ENCODE peak calls at places on chromosomes 2 and 18, in five cellular contexts. One of them, this sample, is unnamed.

GRCh38 chr2:122072666-122073065 is 317.2 kb downstream of the TSN start:
- DNase-seq in effector memory CD4-positive, alpha-beta T cell: no peak
- DNase-seq in fibroblast of lung: no peak
- DNase-seq in suprapubic skin: no peak
- DNase-seq in neuronal stem cell: no peak
- DNase-seq in this sample: no peak

GRCh38 chr2:191386938-191387536 is 141.8 kb downstream of the MYO1B start:
- DNase-seq in suprapubic skin: no peak
- DNase-seq in neuronal stem cell: no peak
- DNase-seq in fibroblast of lung: peak
- DNase-seq in effector memory CD4-positive, alpha-beta T cell: no peak
- DNase-seq in this sample: no peak

GRCh38 chr2:66463206-66463605 is 28.3 kb downstream of the MEIS1 start:
- DNase-seq in fibroblast of lung: no peak
- DNase-seq in suprapubic skin: no peak
- DNase-seq in effector memory CD4-positive, alpha-beta T cell: no peak
- DNase-seq in neuronal stem cell: no peak
- DNase-seq in this sample: no peak

GRCh38 chr2:239593965-239594771 is 193.3 kb upstream of the HDAC4 start:
- DNase-seq in fibroblast of lung: no peak
- DNase-seq in suprapubic skin: peak
- DNase-seq in neuronal stem cell: no peak
- DNase-seq in effector memory CD4-positive, alpha-beta T cell: no peak
- DNase-seq in this sample: peak

GRCh38 chr2:175414872-175415487 is 233.5 kb upstream of the ATP5MC3 start:
- DNase-seq in effector memory CD4-positive, alpha-beta T cell: no peak
- DNase-seq in suprapubic skin: peak
- DNase-seq in fibroblast of lung: peak
- DNase-seq in neuronal stem cell: peak
- DNase-seq in this sample: peak

GRCh38 chr2:38146302-38146916 is 70.5 kb upstream of the CYP1B1 start:
- DNase-seq in neuronal stem cell: no peak
- DNase-seq in fibroblast of lung: peak
- DNase-seq in effector memory CD4-positive, alpha-beta T cell: no peak
- DNase-seq in suprapubic skin: no peak
- DNase-seq in this sample: no peak

GRCh38 chr2:152766908-152767307 is 48.5 kb downstream of the ARL6IP6 start:
- DNase-seq in neuronal stem cell: no peak
- DNase-seq in fibroblast of lung: peak
- DNase-seq in suprapubic skin: no peak
- DNase-seq in effector memory CD4-positive, alpha-beta T cell: no peak
- DNase-seq in this sample: no peak

GRCh38 chr2:85811173-85811849 is 57.5 kb downstream of the ATOH8 start:
- DNase-seq in effector memory CD4-positive, alpha-beta T cell: no peak
- DNase-seq in fibroblast of lung: peak
- DNase-seq in suprapubic skin: peak
- DNase-seq in neuronal stem cell: no peak
- DNase-seq in this sample: no peak

GRCh38 chr2:69221512-69221911 is 165.5 kb downstream of the GFPT1 start:
- DNase-seq in effector memory CD4-positive, alpha-beta T cell: no peak
- DNase-seq in suprapubic skin: no peak
- DNase-seq in neuronal stem cell: no peak
- DNase-seq in fibroblast of lung: no peak
- DNase-seq in this sample: no peak

GRCh38 chr2:206423147-206423546 is 20.2 kb upstream of the ADAM23 start:
- DNase-seq in suprapubic skin: no peak
- DNase-seq in neuronal stem cell: no peak
- DNase-seq in fibroblast of lung: no peak
- DNase-seq in effector memory CD4-positive, alpha-beta T cell: no peak
- DNase-seq in this sample: peak

GRCh38 chr2:177078416-177078815 is 134.2 kb upstream of the HNRNPA3 start:
- DNase-seq in suprapubic skin: no peak
- DNase-seq in neuronal stem cell: no peak
- DNase-seq in effector memory CD4-positive, alpha-beta T cell: no peak
- DNase-seq in fibroblast of lung: no peak
- DNase-seq in this sample: no peak

GRCh38 chr2:36812196-36812595 is 115.7 kb downstream of the VIT start:
- DNase-seq in suprapubic skin: no peak
- DNase-seq in neuronal stem cell: no peak
- DNase-seq in effector memory CD4-positive, alpha-beta T cell: no peak
- DNase-seq in fibroblast of lung: no peak
- DNase-seq in this sample: peak

GRCh38 chr2:49490710-49491109 is 336.4 kb upstream of the FSHR start:
- DNase-seq in neuronal stem cell: peak
- DNase-seq in fibroblast of lung: no peak
- DNase-seq in effector memory CD4-positive, alpha-beta T cell: no peak
- DNase-seq in suprapubic skin: no peak
- DNase-seq in this sample: peak

GRCh38 chr2:136004920-136005319 is 19.5 kb upstream of the DARS1 start:
- DNase-seq in effector memory CD4-positive, alpha-beta T cell: no peak
- DNase-seq in suprapubic skin: no peak
- DNase-seq in neuronal stem cell: no peak
- DNase-seq in fibroblast of lung: no peak
- DNase-seq in this sample: no peak

GRCh38 chr2:136001147-136001546 is 15.7 kb upstream of the DARS1 start:
- DNase-seq in suprapubic skin: no peak
- DNase-seq in effector memory CD4-positive, alpha-beta T cell: no peak
- DNase-seq in fibroblast of lung: no peak
- DNase-seq in neuronal stem cell: no peak
- DNase-seq in this sample: no peak

GRCh38 chr2:136006658-136007057 is 21.2 kb upstream of the DARS1 start:
- DNase-seq in effector memory CD4-positive, alpha-beta T cell: no peak
- DNase-seq in neuronal stem cell: no peak
- DNase-seq in fibroblast of lung: no peak
- DNase-seq in suprapubic skin: no peak
- DNase-seq in this sample: no peak

GRCh38 chr2:136008205-136008865 is 22.9 kb upstream of the DARS1 start:
- DNase-seq in suprapubic skin: no peak
- DNase-seq in neuronal stem cell: no peak
- DNase-seq in fibroblast of lung: no peak
- DNase-seq in effector memory CD4-positive, alpha-beta T cell: peak
- DNase-seq in this sample: no peak

GRCh38 chr2:136005462-136006205 is 20.2 kb upstream of the DARS1 start:
- DNase-seq in effector memory CD4-positive, alpha-beta T cell: no peak
- DNase-seq in suprapubic skin: no peak
- DNase-seq in neuronal stem cell: no peak
- DNase-seq in fibroblast of lung: no peak
- DNase-seq in this sample: no peak
- H3K4me3 ChIP-seq in effector memory CD4-positive, alpha-beta T cell: no peak
- H3K4me3 ChIP-seq in suprapubic skin: no peak
- H3K4me3 ChIP-seq in neuronal stem cell: no peak
- H3K4me3 ChIP-seq in fibroblast of lung: no peak
- H3K4me3 ChIP-seq in this sample: no peak

DNA sequence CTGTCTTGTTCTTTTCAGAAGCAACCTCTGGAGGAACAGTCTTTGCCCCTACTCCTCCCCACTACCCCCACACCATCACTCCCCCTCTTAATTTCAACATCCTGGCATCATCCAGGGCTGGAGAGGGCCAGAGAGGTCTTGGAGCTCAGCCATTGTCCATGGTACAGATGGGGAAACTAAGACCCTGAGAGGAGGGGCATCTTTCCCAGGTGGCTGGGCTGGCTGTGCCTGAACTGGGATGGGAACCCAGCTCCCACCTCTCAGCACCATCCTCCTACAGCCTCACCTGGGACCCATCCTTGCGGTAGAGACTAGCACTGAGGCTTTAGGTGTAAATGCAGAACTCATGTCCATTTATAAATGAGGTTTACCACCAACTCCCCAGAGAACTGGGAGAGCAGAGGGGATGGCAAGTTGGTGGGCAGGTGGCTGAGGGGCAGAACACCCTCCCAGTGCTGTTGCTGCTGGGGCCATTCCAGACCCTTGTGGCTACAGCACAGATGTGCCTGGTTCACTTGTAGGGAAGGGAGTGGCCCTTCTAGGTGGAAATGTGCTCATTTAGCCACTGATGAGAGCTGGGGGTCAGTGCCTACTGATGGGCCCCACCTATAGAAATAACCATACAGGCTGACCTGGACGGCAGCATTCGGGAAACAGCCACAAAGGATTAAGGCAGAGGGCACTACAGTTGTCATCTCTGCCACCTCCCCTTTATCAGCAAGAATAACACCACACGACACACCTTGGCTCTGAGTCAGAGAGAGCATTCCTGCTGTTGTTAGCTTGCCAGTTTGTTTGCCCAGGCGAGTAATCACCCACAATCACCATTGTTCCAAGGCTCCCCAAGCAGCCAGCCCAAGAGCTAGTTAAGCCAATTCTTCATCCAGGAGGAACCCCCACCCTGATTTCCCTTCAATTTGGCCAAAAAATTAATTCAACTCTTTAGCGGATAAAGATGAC is 2.1 kb downstream of the MLPH start:
- DNase-seq in fibroblast of lung: no peak
- DNase-seq in suprapubic skin: no peak
- DNase-seq in effector memory CD4-positive, alpha-beta T cell: no peak
- DNase-seq in neuronal stem cell: no peak
- DNase-seq in this sample: no peak
- H3K4me3 ChIP-seq in fibroblast of lung: no peak
- H3K4me3 ChIP-seq in suprapubic skin: peak
- H3K4me3 ChIP-seq in effector memory CD4-positive, alpha-beta T cell: no peak
- H3K4me3 ChIP-seq in neuronal stem cell: no peak
- H3K4me3 ChIP-seq in this sample: no peak

DNA sequence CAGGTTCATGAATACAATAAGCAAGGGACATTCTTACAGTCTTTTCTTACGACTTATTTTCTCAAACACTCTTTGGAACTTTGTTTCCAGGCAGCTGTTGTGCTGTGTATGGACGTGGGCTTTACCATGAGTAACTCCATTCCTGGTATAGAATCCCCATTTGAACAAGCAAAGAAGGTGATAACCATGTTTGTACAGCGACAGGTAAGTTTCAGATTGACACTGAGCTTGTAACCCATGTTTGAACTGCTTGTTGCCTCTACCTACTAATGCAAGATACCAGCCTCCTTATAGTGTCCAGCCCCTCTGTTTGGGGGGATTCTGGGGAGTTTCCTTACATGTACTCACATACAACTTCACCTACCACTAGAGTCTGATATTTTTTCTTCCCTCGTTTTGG is 3.8 kb downstream of the XRCC5 start:
- DNase-seq in neuronal stem cell: no peak
- DNase-seq in fibroblast of lung: no peak
- DNase-seq in effector memory CD4-positive, alpha-beta T cell: no peak
- DNase-seq in suprapubic skin: no peak
- DNase-seq in this sample: no peak
- H3K4me3 ChIP-seq in neuronal stem cell: no peak
- H3K4me3 ChIP-seq in fibroblast of lung: no peak
- H3K4me3 ChIP-seq in effector memory CD4-positive, alpha-beta T cell: no peak
- H3K4me3 ChIP-seq in suprapubic skin: no peak
- H3K4me3 ChIP-seq in this sample: no peak

GRCh38 chr18:33870059-33870458 is 292.0 kb downstream of the ASXL3 start:
- DNase-seq in fibroblast of lung: peak
- DNase-seq in neuronal stem cell: no peak
- DNase-seq in suprapubic skin: no peak
- DNase-seq in effector memory CD4-positive, alpha-beta T cell: no peak
- DNase-seq in this sample: no peak
- H3K4me3 ChIP-seq in fibroblast of lung: no peak
- H3K4me3 ChIP-seq in neuronal stem cell: no peak
- H3K4me3 ChIP-seq in suprapubic skin: no peak
- H3K4me3 ChIP-seq in effector memory CD4-positive, alpha-beta T cell: no peak
- H3K4me3 ChIP-seq in this sample: no peak

GRCh38 chr2:98465456-98466201 is 21.0 kb downstream of the INPP4A start:
- DNase-seq in suprapubic skin: no peak
- DNase-seq in effector memory CD4-positive, alpha-beta T cell: peak
- DNase-seq in neuronal stem cell: no peak
- DNase-seq in fibroblast of lung: peak
- DNase-seq in this sample: peak
- H3K4me3 ChIP-seq in suprapubic skin: no peak
- H3K4me3 ChIP-seq in effector memory CD4-positive, alpha-beta T cell: peak
- H3K4me3 ChIP-seq in neuronal stem cell: no peak
- H3K4me3 ChIP-seq in fibroblast of lung: no peak
- H3K4me3 ChIP-seq in this sample: no peak

DNA sequence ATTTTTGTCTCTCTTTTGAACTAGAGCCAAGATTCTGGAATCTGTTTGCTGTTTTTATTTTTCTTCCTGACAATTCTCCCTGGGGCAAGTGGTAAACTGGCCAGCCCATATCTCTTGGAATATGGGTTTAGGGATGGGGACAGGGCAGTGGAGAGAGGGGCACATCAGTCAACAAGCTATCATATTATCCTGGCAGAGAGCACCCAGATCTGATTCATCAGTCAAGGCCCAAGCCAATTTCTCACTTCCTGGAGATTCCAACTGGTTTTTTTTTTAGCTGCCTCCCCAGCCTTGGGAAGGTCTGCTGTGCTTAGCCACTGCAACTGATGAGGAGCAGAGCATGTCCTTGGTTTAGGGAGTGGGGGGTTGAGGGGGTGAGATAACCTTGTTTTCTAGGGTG is 52.3 kb downstream of the ARHGAP28 start:
- DNase-seq in neuronal stem cell: no peak
- DNase-seq in effector memory CD4-positive, alpha-beta T cell: no peak
- DNase-seq in fibroblast of lung: peak
- DNase-seq in suprapubic skin: no peak
- DNase-seq in this sample: no peak
- H3K4me3 ChIP-seq in neuronal stem cell: no peak
- H3K4me3 ChIP-seq in effector memory CD4-positive, alpha-beta T cell: no peak
- H3K4me3 ChIP-seq in fibroblast of lung: no peak
- H3K4me3 ChIP-seq in suprapubic skin: no peak
- H3K4me3 ChIP-seq in this sample: no peak

GRCh38 chr2:80335411-80335810 is 30.9 kb upstream of the LRRTM1 start:
- DNase-seq in effector memory CD4-positive, alpha-beta T cell: no peak
- DNase-seq in fibroblast of lung: no peak
- DNase-seq in suprapubic skin: no peak
- DNase-seq in neuronal stem cell: no peak
- DNase-seq in this sample: no peak

GRCh38 chr2:80340022-80340421 is 35.5 kb upstream of the LRRTM1 start:
- DNase-seq in fibroblast of lung: no peak
- DNase-seq in effector memory CD4-positive, alpha-beta T cell: no peak
- DNase-seq in neuronal stem cell: no peak
- DNase-seq in suprapubic skin: no peak
- DNase-seq in this sample: no peak

GRCh38 chr2:80338794-80339193 is 34.2 kb upstream of the LRRTM1 start:
- DNase-seq in effector memory CD4-positive, alpha-beta T cell: no peak
- DNase-seq in neuronal stem cell: no peak
- DNase-seq in suprapubic skin: no peak
- DNase-seq in fibroblast of lung: no peak
- DNase-seq in this sample: no peak
- H3K4me3 ChIP-seq in effector memory CD4-positive, alpha-beta T cell: no peak
- H3K4me3 ChIP-seq in neuronal stem cell: no peak
- H3K4me3 ChIP-seq in suprapubic skin: no peak
- H3K4me3 ChIP-seq in fibroblast of lung: no peak
- H3K4me3 ChIP-seq in this sample: no peak

DNA sequence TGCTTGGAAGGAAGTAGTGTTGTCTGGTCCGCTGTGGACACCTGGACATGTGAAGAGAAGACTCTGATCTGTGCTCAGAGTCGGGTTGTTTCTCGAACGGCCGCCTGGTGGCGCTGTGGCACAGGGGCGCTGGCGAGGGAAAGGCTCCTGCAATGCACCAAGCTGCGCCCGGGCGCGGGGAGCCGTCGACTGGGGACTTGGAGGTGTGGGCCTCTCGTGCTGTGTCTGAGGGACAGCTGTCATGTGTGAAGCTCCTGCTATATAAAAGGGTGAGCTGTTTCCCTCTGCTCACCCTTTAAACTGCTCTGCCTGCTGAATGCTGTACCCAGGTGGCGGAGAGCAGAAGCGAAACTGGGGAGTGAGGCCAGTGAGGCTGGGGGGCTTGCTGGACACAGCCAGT is 44.0 kb downstream of the GNAL start:
- DNase-seq in fibroblast of lung: peak
- DNase-seq in neuronal stem cell: peak
- DNase-seq in effector memory CD4-positive, alpha-beta T cell: peak
- DNase-seq in suprapubic skin: peak
- DNase-seq in this sample: peak
- H3K4me3 ChIP-seq in fibroblast of lung: peak
- H3K4me3 ChIP-seq in neuronal stem cell: no peak
- H3K4me3 ChIP-seq in effector memory CD4-positive, alpha-beta T cell: no peak
- H3K4me3 ChIP-seq in suprapubic skin: peak
- H3K4me3 ChIP-seq in this sample: no peak